ENCODE peak calls at places on chromosomes 7 and 10, in six cellular contexts. M is posterior vena cava; A is foreskin fibroblast; Q is activated CD4-positive, CD25-positive, alpha-beta regulatory T cell treated with anti-CD3 and anti-CD28 coated beads, Interleukin-2, amount 50 U/mL, for 72 hours; S is kidney glomerular epithelial cell; I is GM23248. H is an unnamed sample.

GRCh38 chr10:70990661-70991060 is 102.3 kb upstream of the PCBD1 start:
- DNase-seq in Q (no peak), M (peak), S (no peak), A (no peak), I (no peak), H (no peak)

GRCh38 chr7:139532636-139533035 is 9.2 kb downstream of the CLEC2L start:
- DNase-seq in I (no peak), M (no peak), A (no peak), Q (no peak), S (no peak), H (no peak)

GRCh38 chr7:122255454-122255853 is 49.1 kb downstream of the FEZF1 start:
- DNase-seq in I (no peak), M (no peak), A (no peak), Q (no peak), S (no peak), H (no peak)

GRCh38 chr7:2041496-2042367 is 191.0 kb downstream of the MAD1L1 start:
- DNase-seq in Q (no peak), S (no peak), M (peak), I (no peak), A (no peak), H (peak)

GRCh38 chr7:81284576-81284975 is 365.7 kb upstream of the SEMA3C start:
- DNase-seq in Q (no peak), A (peak), S (peak), M (no peak), I (peak), H (no peak)

GRCh38 chr7:73706122-73707044 is 13.1 kb downstream of the STX1A start:
- DNase-seq in A (no peak), Q (no peak), S (no peak), I (peak), M (no peak), H (no peak)

GRCh38 chr10:21263839-21264238 is 261.6 kb downstream of the SKIDA1 start:
- DNase-seq in Q (no peak), M (no peak), I (no peak), A (no peak), S (no peak), H (no peak)

GRCh38 chr7:147759327-147759943 is 831.1 kb upstream of the C7orf33 start:
- DNase-seq in I (no peak), Q (no peak), A (no peak), S (no peak), M (no peak), H (no peak)

GRCh38 chr7:106022193-106022821 is 59.2 kb downstream of the CDHR3 start:
- DNase-seq in M (no peak), Q (peak), A (no peak), I (no peak), S (no peak), H (no peak)

GRCh38 chr7:46291601-46292150 is 370.6 kb upstream of the IGFBP3 start:
- DNase-seq in M (no peak), S (peak), A (peak), Q (no peak), I (peak), H (no peak)

GRCh38 chr7:94654764-94655561 is 970 bp downstream of the SGCE start:
- DNase-seq in I (peak), S (peak), Q (no peak), M (peak), A (peak), H (no peak)

GRCh38 chr7:141696386-141696785 is 5.6 kb downstream of the DENND11 start:
- DNase-seq in A (no peak), S (no peak), I (no peak), Q (no peak), M (no peak), H (no peak)

GRCh38 chr7:98283127-98283886 is 1.8 kb downstream of the BRI3 start:
- DNase-seq in I (peak), S (peak), Q (no peak), M (no peak), A (peak), H (no peak)

GRCh38 chr10:76336213-76336963 is 905.0 kb downstream of the LRMDA start:
- DNase-seq in S (no peak), M (no peak), I (no peak), A (peak), Q (no peak), H (no peak)

GRCh38 chr10:112360308-112361270 is 13.3 kb upstream of the ACSL5 start:
- DNase-seq in S (no peak), Q (no peak), A (peak), I (peak), M (peak), H (no peak)

GRCh38 chr10:28676297-28676967 is 889 bp upstream of the BAMBI start:
- DNase-seq in I (peak), S (no peak), A (peak), Q (no peak), M (no peak), H (peak)

GRCh38 chr10:50396491-50397311 is 145.4 kb upstream of the ASAH2 start:
- DNase-seq in M (no peak), I (peak), Q (no peak), A (peak), S (peak), H (no peak)

GRCh38 chr10:69242844-69243212 is 22.7 kb downstream of the HKDC1 start:
- DNase-seq in S (no peak), Q (no peak), I (no peak), A (no peak), M (no peak), H (no peak)